ENCODE peak calls at places on chromosomes 5 and 9, in seven cellular contexts. T is CD4-positive, alpha-beta T cell; M is brain microvascular endothelial cell; P is foreskin fibroblast; O is mammary epithelial cell; F is MM.1S; U is cardiac muscle cell. K is an unnamed sample.

GRCh38 chr9:76115982-76116646 is 225.6 kb downstream of the PCSK5 start:
- DNase-seq in F (no peak), T (no peak), O (no peak), U (no peak), P (no peak), M (no peak), K (no peak)

GRCh38 chr9:7298123-7298522 is 501.5 kb downstream of the DMAC1 start:
- DNase-seq in T (no peak), P (no peak), O (no peak), M (no peak), F (peak), U (peak), K (no peak)

GRCh38 chr9:129910628-129911567 is 75.6 kb downstream of the USP20 start:
- DNase-seq in T (no peak), M (peak), U (peak), P (peak), O (peak), F (no peak), K (no peak)

GRCh38 chr5:174692381-174692780 is 32.0 kb upstream of the MSX2 start:
- DNase-seq in P (no peak), M (no peak), F (no peak), T (no peak), U (no peak), O (no peak), K (no peak)

GRCh38 chr9:33923998-33924701 is 107.2 kb downstream of the UBE2R2 start:
- DNase-seq in P (no peak), F (no peak), T (no peak), U (no peak), M (no peak), O (no peak), K (no peak)

GRCh38 chr5:142590451-142591240 is 95.2 kb downstream of the FGF1 start:
- DNase-seq in F (no peak), P (peak), M (no peak), T (no peak), U (no peak), O (no peak), K (no peak)

GRCh38 chr9:125472926-125473701 is 211.5 kb downstream of the GAPVD1 start:
- DNase-seq in M (peak), O (no peak), F (no peak), P (peak), U (peak), T (no peak), K (no peak)

GRCh38 chr5:169584998-169585451 is 1.5 kb downstream of the SPDL1 start:
- DNase-seq in U (no peak), T (no peak), O (no peak), M (no peak), F (no peak), P (no peak), K (no peak)

GRCh38 chr5:81545911-81546310 is 152.0 kb upstream of the ACOT12 start:
- DNase-seq in O (no peak), P (no peak), F (no peak), U (no peak), T (no peak), M (no peak), K (no peak)

GRCh38 chr5:2223303-2223702 is 340.6 kb upstream of the IRX4 start:
- DNase-seq in F (no peak), T (no peak), P (peak), M (no peak), U (no peak), O (no peak), K (peak)

GRCh38 chr5:139468421-139468931 is 2.3 kb upstream of the SMIM33 start:
- DNase-seq in O (no peak), M (no peak), T (no peak), U (no peak), P (peak), F (no peak), K (no peak)

GRCh38 chr9:87375397-87376073 is 122.1 kb upstream of the DAPK1 start:
- DNase-seq in O (peak), P (peak), T (no peak), F (no peak), U (peak), M (no peak), K (no peak)

GRCh38 chr9:134434896-134435506 is 108.7 kb downstream of the RXRA start:
- DNase-seq in M (peak), F (no peak), P (peak), O (peak), U (peak), T (no peak), K (peak)

GRCh38 chr5:37723147-37723961 is 116.5 kb downstream of the GDNF start:
- DNase-seq in U (peak), O (no peak), T (no peak), P (peak), M (no peak), F (no peak), K (no peak)

GRCh38 chr9:132670816-132671371 is 630 bp downstream of the GTF3C4 start:
- DNase-seq in U (peak), O (peak), M (peak), T (peak), F (peak), P (peak), K (no peak)

GRCh38 chr5:119275146-119275872 is 80.5 kb upstream of the TNFAIP8 start:
- DNase-seq in O (peak), P (peak), M (peak), U (no peak), F (no peak), T (no peak), K (no peak)

GRCh38 chr5:69300537-69301203 is 31.9 kb downstream of the CCDC125 start:
- DNase-seq in U (peak), F (no peak), T (no peak), M (no peak), P (no peak), O (no peak), K (no peak)

GRCh38 chr9:35981704-35982103 is 23.8 kb upstream of the OR2S2 start:
- DNase-seq in O (no peak), U (no peak), M (no peak), P (no peak), F (no peak), T (no peak), K (peak)

GRCh38 chr5:141182248-141182647 is at the start of gene PCDHB16:
- DNase-seq in U (peak), F (no peak), P (peak), O (peak), T (no peak), M (no peak), K (no peak)

GRCh38 chr9:86043586-86043985 is 55.8 kb downstream of the GOLM1 start:
- DNase-seq in P (no peak), O (no peak), M (no peak), U (no peak), T (no peak), F (no peak), K (peak)
- TF ChIP-seq CTCF in P (no peak), O (no peak), M (no peak), U (no peak), T (no peak), F (no peak), K (no peak)

GRCh38 chr5:57280811-57281301 is 107.0 kb downstream of the GPBP1 start:
- DNase-seq in O (peak), P (no peak), U (no peak), M (no peak), F (no peak), T (no peak), K (no peak)

GRCh38 chr5:57276353-57276752 is 102.5 kb downstream of the GPBP1 start:
- DNase-seq in O (peak), M (no peak), P (no peak), T (no peak), U (no peak), F (no peak), K (no peak)

GRCh38 chr5:57277085-57277484 is 103.2 kb downstream of the GPBP1 start:
- DNase-seq in U (peak), P (peak), T (no peak), M (no peak), O (no peak), F (peak), K (no peak)
- TF ChIP-seq CTCF in U (peak), P (no peak), T (no peak), M (peak), O (peak), F (peak), K (peak)

GRCh38 chr9:1709347-1709746 is 305.8 kb upstream of the SMARCA2 start:
- DNase-seq in O (no peak), T (no peak), F (no peak), M (no peak), U (no peak), P (peak), K (no peak)
- TF ChIP-seq CTCF in O (peak), T (peak), F (peak), M (no peak), U (no peak), P (no peak), K (no peak)

DNA sequence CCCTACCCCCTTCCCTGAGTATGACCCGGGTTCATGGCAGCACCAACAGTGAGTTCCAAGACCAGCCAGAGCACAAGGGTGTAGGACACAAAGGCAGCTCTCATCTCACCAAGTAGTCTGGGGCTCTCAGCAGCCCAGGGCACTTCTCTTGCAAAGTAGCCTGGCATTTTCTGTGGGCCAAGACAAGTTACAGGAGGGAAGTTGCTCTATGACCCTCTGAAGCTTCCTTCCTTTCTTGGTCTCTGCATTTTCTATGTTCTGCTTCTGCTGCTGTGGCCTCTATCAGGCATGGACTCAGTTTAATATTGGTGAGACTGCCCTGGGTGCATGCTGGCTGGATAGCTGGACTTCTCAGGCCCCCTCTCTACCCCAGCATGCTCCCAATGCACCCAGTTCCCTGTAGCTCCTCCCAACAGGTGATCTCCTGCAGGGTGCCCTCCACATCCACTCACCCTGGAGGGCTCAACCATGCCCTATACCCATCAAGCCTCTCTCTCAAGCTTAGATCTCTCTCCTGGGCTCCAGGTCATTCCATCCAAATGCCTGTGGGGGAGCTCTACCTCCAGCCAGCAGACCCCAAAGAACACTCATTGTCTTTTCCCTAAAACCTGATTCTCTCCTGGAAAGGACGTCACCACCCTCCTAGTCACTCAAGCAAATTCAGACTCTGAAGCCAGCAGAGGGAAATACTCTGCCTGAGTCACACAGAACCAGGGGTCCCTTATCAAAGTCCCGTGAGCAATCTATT is 13.9 kb downstream of the TBC1D2 start:
- DNase-seq in M (no peak), O (no peak), U (no peak), P (no peak), F (no peak), T (no peak), K (no peak)
- TF ChIP-seq CTCF in M (peak), O (no peak), U (peak), P (no peak), F (no peak), T (no peak), K (no peak)